ENCODE peak calls at places on chromosomes 1 and 21, in ten cellular contexts. One of them, this sample, is unnamed.

GRCh38 chr1:104932949-104933679 is 1183.4 kb downstream of the AMY1C start:
- DNase-seq in cardiac muscle cell: no peak
- DNase-seq in naive thymus-derived CD4-positive, alpha-beta T cell: no peak
- DNase-seq in tibial artery: no peak
- DNase-seq in hepatocyte: no peak
- DNase-seq in CD8-positive, alpha-beta T cell: no peak
- DNase-seq in suprapubic skin: no peak
- DNase-seq in heart left ventricle: no peak
- DNase-seq in OCI-LY7: peak; percentile 64
- DNase-seq in pancreas: no peak
- DNase-seq in this sample: no peak

GRCh38 chr1:160428655-160429054 is 28.3 kb downstream of the VANGL2 start:
- DNase-seq in cardiac muscle cell: peak; percentile 72
- DNase-seq in naive thymus-derived CD4-positive, alpha-beta T cell: peak; percentile 52
- DNase-seq in tibial artery: no peak
- DNase-seq in hepatocyte: peak; percentile 79
- DNase-seq in CD8-positive, alpha-beta T cell: peak; percentile 25
- DNase-seq in suprapubic skin: no peak
- DNase-seq in heart left ventricle: no peak
- DNase-seq in OCI-LY7: peak; percentile 81
- DNase-seq in pancreas: peak; percentile 69
- DNase-seq in this sample: peak; percentile 58

GRCh38 chr21:15031790-15032357 is 32.9 kb downstream of the NRIP1 start:
- DNase-seq in cardiac muscle cell: no peak
- DNase-seq in naive thymus-derived CD4-positive, alpha-beta T cell: no peak
- DNase-seq in tibial artery: no peak
- DNase-seq in hepatocyte: no peak
- DNase-seq in CD8-positive, alpha-beta T cell: no peak
- DNase-seq in suprapubic skin: no peak
- DNase-seq in heart left ventricle: no peak
- DNase-seq in OCI-LY7: no peak
- DNase-seq in pancreas: no peak
- DNase-seq in this sample: no peak

GRCh38 chr1:45862008-45862407 is 58.6 kb downstream of the MAST2 start:
- DNase-seq in cardiac muscle cell: no peak
- DNase-seq in naive thymus-derived CD4-positive, alpha-beta T cell: no peak
- DNase-seq in tibial artery: no peak
- DNase-seq in hepatocyte: no peak
- DNase-seq in CD8-positive, alpha-beta T cell: no peak
- DNase-seq in suprapubic skin: no peak
- DNase-seq in heart left ventricle: no peak
- DNase-seq in OCI-LY7: no peak
- DNase-seq in pancreas: no peak
- DNase-seq in this sample: no peak

GRCh38 chr1:192133350-192133950 is 24.8 kb upstream of the RGS18 start:
- DNase-seq in cardiac muscle cell: peak; percentile 20
- DNase-seq in naive thymus-derived CD4-positive, alpha-beta T cell: no peak
- DNase-seq in tibial artery: no peak
- DNase-seq in hepatocyte: no peak
- DNase-seq in CD8-positive, alpha-beta T cell: no peak
- DNase-seq in suprapubic skin: no peak
- DNase-seq in heart left ventricle: no peak
- DNase-seq in OCI-LY7: no peak
- DNase-seq in pancreas: no peak
- DNase-seq in this sample: no peak

GRCh38 chr1:149849246-149849946 is 50.0 kb upstream of the BOLA1 start:
- DNase-seq in cardiac muscle cell: no peak
- DNase-seq in naive thymus-derived CD4-positive, alpha-beta T cell: no peak
- DNase-seq in tibial artery: no peak
- DNase-seq in hepatocyte: no peak
- DNase-seq in CD8-positive, alpha-beta T cell: no peak
- DNase-seq in suprapubic skin: no peak
- DNase-seq in heart left ventricle: no peak
- DNase-seq in OCI-LY7: peak; percentile 50
- DNase-seq in pancreas: no peak
- DNase-seq in this sample: peak; percentile 1

GRCh38 chr1:25430073-25430665 is 528 bp upstream of the MACO1 start:
- DNase-seq in cardiac muscle cell: peak; percentile 83
- DNase-seq in naive thymus-derived CD4-positive, alpha-beta T cell: peak; percentile 89
- DNase-seq in tibial artery: peak; percentile 75
- DNase-seq in hepatocyte: peak; percentile 93
- DNase-seq in CD8-positive, alpha-beta T cell: peak; percentile 89
- DNase-seq in suprapubic skin: peak; percentile 90
- DNase-seq in heart left ventricle: peak; percentile 94
- DNase-seq in OCI-LY7: peak; percentile 89
- DNase-seq in pancreas: peak; percentile 86
- DNase-seq in this sample: peak; percentile 68

GRCh38 chr1:48470506-48470905 is 1.5 kb downstream of the SPATA6 start:
- DNase-seq in cardiac muscle cell: peak; percentile 58
- DNase-seq in naive thymus-derived CD4-positive, alpha-beta T cell: no peak
- DNase-seq in tibial artery: peak; percentile 53
- DNase-seq in hepatocyte: no peak
- DNase-seq in CD8-positive, alpha-beta T cell: no peak
- DNase-seq in suprapubic skin: no peak
- DNase-seq in heart left ventricle: no peak
- DNase-seq in OCI-LY7: no peak
- DNase-seq in pancreas: peak; percentile 34
- DNase-seq in this sample: no peak

GRCh38 chr21:34974162-34974981 is 74.7 kb downstream of the RUNX1 start:
- DNase-seq in cardiac muscle cell: no peak
- DNase-seq in naive thymus-derived CD4-positive, alpha-beta T cell: peak; percentile 78
- DNase-seq in tibial artery: no peak
- DNase-seq in hepatocyte: peak; percentile 34
- DNase-seq in CD8-positive, alpha-beta T cell: peak; percentile 36
- DNase-seq in suprapubic skin: no peak
- DNase-seq in heart left ventricle: no peak
- DNase-seq in OCI-LY7: peak; percentile 73
- DNase-seq in pancreas: no peak
- DNase-seq in this sample: no peak

DNA sequence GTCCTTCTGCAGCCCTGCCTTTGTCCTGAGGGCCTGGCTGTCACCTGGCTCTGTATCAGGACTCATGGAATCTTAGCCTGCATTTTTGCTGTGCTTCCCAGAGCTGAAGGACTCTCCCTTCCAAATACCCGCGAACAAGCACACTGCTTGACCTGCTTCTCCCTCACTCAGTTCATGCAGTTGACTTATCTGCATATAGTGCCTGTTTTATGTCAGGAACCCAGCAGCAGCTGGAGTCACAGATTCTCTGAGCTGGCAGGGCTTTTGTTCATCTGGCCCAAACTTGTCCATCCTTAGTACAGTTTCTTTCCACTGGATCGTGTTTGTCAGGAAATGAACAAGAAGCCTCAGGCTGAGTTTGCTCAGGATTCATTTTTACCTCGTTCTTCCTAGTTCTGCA is 151.2 kb downstream of the HIVEP3 start:
- DNase-seq in cardiac muscle cell: peak; percentile 63
- DNase-seq in naive thymus-derived CD4-positive, alpha-beta T cell: no peak
- DNase-seq in tibial artery: no peak
- DNase-seq in hepatocyte: no peak
- DNase-seq in CD8-positive, alpha-beta T cell: no peak
- DNase-seq in suprapubic skin: no peak
- DNase-seq in heart left ventricle: no peak
- DNase-seq in OCI-LY7: no peak
- DNase-seq in pancreas: no peak
- DNase-seq in this sample: no peak
- H3K4me1 ChIP-seq in cardiac muscle cell: peaks cover 7% of the 10 kb centered on the region
- H3K4me1 ChIP-seq in naive thymus-derived CD4-positive, alpha-beta T cell: no peaks in the 10 kb centered on the region
- H3K4me1 ChIP-seq in tibial artery: no peaks in the 10 kb centered on the region
- H3K4me1 ChIP-seq in hepatocyte: peaks cover 7% of the 10 kb centered on the region
- H3K4me1 ChIP-seq in CD8-positive, alpha-beta T cell: no peaks in the 10 kb centered on the region
- H3K4me1 ChIP-seq in suprapubic skin: peaks cover 63% of the 10 kb centered on the region
- H3K4me1 ChIP-seq in heart left ventricle: peaks cover 40% of the 10 kb centered on the region
- H3K4me1 ChIP-seq in OCI-LY7: peaks cover 9% of the 10 kb centered on the region
- H3K4me1 ChIP-seq in pancreas: no peaks in the 10 kb centered on the region
- H3K4me1 ChIP-seq in this sample: no peaks in the 10 kb centered on the region

GRCh38 chr1:155964193-155964592 is 14.2 kb downstream of the ARHGEF2 start:
- DNase-seq in cardiac muscle cell: no peak
- DNase-seq in naive thymus-derived CD4-positive, alpha-beta T cell: no peak
- DNase-seq in tibial artery: no peak
- DNase-seq in hepatocyte: no peak
- DNase-seq in CD8-positive, alpha-beta T cell: no peak
- DNase-seq in suprapubic skin: no peak
- DNase-seq in heart left ventricle: no peak
- DNase-seq in OCI-LY7: no peak
- DNase-seq in pancreas: no peak
- DNase-seq in this sample: no peak
- H3K36me3 ChIP-seq in cardiac muscle cell: peaks cover 38% of the 10 kb centered on the region
- H3K36me3 ChIP-seq in naive thymus-derived CD4-positive, alpha-beta T cell: peaks cover 50% of the 10 kb centered on the region
- H3K36me3 ChIP-seq in tibial artery: peaks cover 61% of the 10 kb centered on the region
- H3K36me3 ChIP-seq in hepatocyte: no peaks in the 10 kb centered on the region
- H3K36me3 ChIP-seq in CD8-positive, alpha-beta T cell: peaks cover 67% of the 10 kb centered on the region
- H3K36me3 ChIP-seq in suprapubic skin: peaks cover 95% of the 10 kb centered on the region
- H3K36me3 ChIP-seq in heart left ventricle: peaks cover 99% of the 10 kb centered on the region
- H3K36me3 ChIP-seq in OCI-LY7: peaks cover 91% of the 10 kb centered on the region
- H3K36me3 ChIP-seq in pancreas: peaks cover 33% of the 10 kb centered on the region
- H3K36me3 ChIP-seq in this sample: peaks cover 7% of the 10 kb centered on the region

DNA sequence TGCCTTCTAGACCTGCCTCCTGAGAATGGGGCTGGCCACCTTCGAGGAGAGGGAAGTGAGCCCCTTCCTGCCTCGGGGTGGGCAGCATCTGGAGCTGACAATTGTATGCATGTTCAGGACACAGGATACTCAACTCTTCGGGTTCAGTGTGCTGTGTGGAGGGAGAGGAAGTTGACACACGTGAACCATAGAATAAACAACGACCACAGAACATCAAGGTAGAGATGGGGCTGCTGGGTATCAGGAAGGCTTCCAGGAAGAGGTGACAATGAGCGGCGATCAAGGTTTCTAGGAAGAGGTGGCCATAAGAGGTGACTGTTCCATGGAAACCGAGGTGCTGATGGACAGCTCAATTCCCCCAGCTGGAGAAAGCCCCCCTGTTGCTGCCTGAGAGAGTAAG is 22.0 kb downstream of the UBIAD1 start:
- DNase-seq in cardiac muscle cell: no peak
- DNase-seq in naive thymus-derived CD4-positive, alpha-beta T cell: no peak
- DNase-seq in tibial artery: no peak
- DNase-seq in hepatocyte: no peak
- DNase-seq in CD8-positive, alpha-beta T cell: no peak
- DNase-seq in suprapubic skin: no peak
- DNase-seq in heart left ventricle: no peak
- DNase-seq in OCI-LY7: no peak
- DNase-seq in pancreas: no peak
- DNase-seq in this sample: no peak
- H3K4me1 ChIP-seq in cardiac muscle cell: peaks cover 4% of the 10 kb centered on the region
- H3K4me1 ChIP-seq in naive thymus-derived CD4-positive, alpha-beta T cell: peaks cover 39% of the 10 kb centered on the region
- H3K4me1 ChIP-seq in tibial artery: no peaks in the 10 kb centered on the region
- H3K4me1 ChIP-seq in hepatocyte: no peaks in the 10 kb centered on the region
- H3K4me1 ChIP-seq in CD8-positive, alpha-beta T cell: peaks cover 16% of the 10 kb centered on the region
- H3K4me1 ChIP-seq in suprapubic skin: no peaks in the 10 kb centered on the region
- H3K4me1 ChIP-seq in heart left ventricle: peaks cover 4% of the 10 kb centered on the region
- H3K4me1 ChIP-seq in OCI-LY7: no peaks in the 10 kb centered on the region
- H3K4me1 ChIP-seq in pancreas: no peaks in the 10 kb centered on the region
- H3K4me1 ChIP-seq in this sample: no peaks in the 10 kb centered on the region

GRCh38 chr1:108801101-108801500 is 54.6 kb downstream of the STXBP3 start:
- DNase-seq in cardiac muscle cell: peak; percentile 40
- DNase-seq in naive thymus-derived CD4-positive, alpha-beta T cell: no peak
- DNase-seq in tibial artery: no peak
- DNase-seq in hepatocyte: no peak
- DNase-seq in CD8-positive, alpha-beta T cell: no peak
- DNase-seq in suprapubic skin: no peak
- DNase-seq in heart left ventricle: no peak
- DNase-seq in OCI-LY7: no peak
- DNase-seq in pancreas: no peak
- DNase-seq in this sample: no peak
- H3K36me3 ChIP-seq in cardiac muscle cell: peaks cover 44% of the 10 kb centered on the region
- H3K36me3 ChIP-seq in naive thymus-derived CD4-positive, alpha-beta T cell: peaks cover 4% of the 10 kb centered on the region
- H3K36me3 ChIP-seq in tibial artery: peaks cover 55% of the 10 kb centered on the region
- H3K36me3 ChIP-seq in hepatocyte: no peaks in the 10 kb centered on the region
- H3K36me3 ChIP-seq in CD8-positive, alpha-beta T cell: peaks cover 23% of the 10 kb centered on the region
- H3K36me3 ChIP-seq in suprapubic skin: peaks cover 86% of the 10 kb centered on the region
- H3K36me3 ChIP-seq in heart left ventricle: peaks cover 100% of the 10 kb centered on the region
- H3K36me3 ChIP-seq in OCI-LY7: peaks cover 64% of the 10 kb centered on the region
- H3K36me3 ChIP-seq in pancreas: peaks cover 56% of the 10 kb centered on the region
- H3K36me3 ChIP-seq in this sample: no peaks in the 10 kb centered on the region

DNA sequence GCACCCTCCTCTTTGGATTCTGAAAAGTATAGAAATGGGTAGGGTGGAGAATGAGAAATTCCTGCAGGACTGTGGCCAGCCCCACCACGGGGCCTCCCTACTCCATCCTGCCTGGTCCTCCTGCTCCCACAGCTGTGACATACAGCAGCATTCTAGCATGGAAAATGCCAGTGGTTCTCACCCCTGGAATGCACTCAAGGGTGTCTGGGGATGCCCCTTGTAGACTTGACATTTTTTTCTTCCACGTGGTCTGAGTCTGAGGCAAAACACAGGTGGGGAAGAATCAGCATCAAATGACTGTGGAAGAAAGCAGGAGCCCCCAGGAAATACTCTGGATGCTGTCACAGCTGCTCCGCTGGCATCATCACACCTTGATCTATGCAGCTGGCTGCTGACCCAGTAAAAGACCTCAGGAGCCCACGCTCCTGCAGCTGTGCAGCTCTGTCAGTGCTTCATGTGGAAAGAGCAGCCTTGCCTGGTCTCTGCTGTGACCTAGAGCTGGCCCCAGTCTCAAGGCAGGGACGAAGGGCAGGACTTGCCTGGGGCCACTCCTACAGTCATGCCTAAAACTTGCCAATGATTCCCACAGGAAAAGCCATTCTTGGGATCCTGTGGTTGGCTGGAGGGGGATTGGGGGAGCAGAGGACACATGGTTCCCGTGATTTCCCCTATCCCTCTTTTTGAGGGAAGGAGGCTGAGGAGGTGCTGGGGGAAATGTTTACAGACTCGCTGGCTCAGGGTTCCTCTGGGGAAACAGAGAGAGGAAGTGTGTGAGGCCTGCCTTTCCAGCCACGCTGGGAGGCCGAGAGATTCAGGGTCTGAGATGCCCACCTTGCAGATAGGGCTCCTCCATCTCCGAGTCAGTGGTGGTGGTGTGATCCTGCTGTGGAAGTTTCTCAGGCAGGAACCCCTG is 10.8 kb upstream of the A3GALT2 start:
- DNase-seq in cardiac muscle cell: no peak
- DNase-seq in naive thymus-derived CD4-positive, alpha-beta T cell: no peak
- DNase-seq in tibial artery: no peak
- DNase-seq in hepatocyte: no peak
- DNase-seq in CD8-positive, alpha-beta T cell: no peak
- DNase-seq in suprapubic skin: peak; percentile 49
- DNase-seq in heart left ventricle: no peak
- DNase-seq in OCI-LY7: no peak
- DNase-seq in pancreas: no peak
- DNase-seq in this sample: no peak
- H3K4me1 ChIP-seq in cardiac muscle cell: no peaks in the 10 kb centered on the region
- H3K4me1 ChIP-seq in naive thymus-derived CD4-positive, alpha-beta T cell: no peaks in the 10 kb centered on the region
- H3K4me1 ChIP-seq in tibial artery: peaks cover 80% of the 10 kb centered on the region
- H3K4me1 ChIP-seq in hepatocyte: peaks cover 17% of the 10 kb centered on the region
- H3K4me1 ChIP-seq in CD8-positive, alpha-beta T cell: no peaks in the 10 kb centered on the region
- H3K4me1 ChIP-seq in suprapubic skin: peaks cover 61% of the 10 kb centered on the region
- H3K4me1 ChIP-seq in heart left ventricle: peaks cover 77% of the 10 kb centered on the region
- H3K4me1 ChIP-seq in OCI-LY7: no peaks in the 10 kb centered on the region
- H3K4me1 ChIP-seq in pancreas: peaks cover 34% of the 10 kb centered on the region
- H3K4me1 ChIP-seq in this sample: no peaks in the 10 kb centered on the region

GRCh38 chr1:93541045-93541444 is 93.1 kb downstream of the FNBP1L start:
- DNase-seq in cardiac muscle cell: no peak
- DNase-seq in naive thymus-derived CD4-positive, alpha-beta T cell: no peak
- DNase-seq in tibial artery: no peak
- DNase-seq in hepatocyte: no peak
- DNase-seq in CD8-positive, alpha-beta T cell: no peak
- DNase-seq in suprapubic skin: no peak
- DNase-seq in heart left ventricle: no peak
- DNase-seq in OCI-LY7: no peak
- DNase-seq in pancreas: no peak
- DNase-seq in this sample: no peak

GRCh38 chr1:93546162-93546863 is 98.4 kb downstream of the FNBP1L start:
- DNase-seq in cardiac muscle cell: no peak
- DNase-seq in naive thymus-derived CD4-positive, alpha-beta T cell: no peak
- DNase-seq in tibial artery: no peak
- DNase-seq in hepatocyte: no peak
- DNase-seq in CD8-positive, alpha-beta T cell: no peak
- DNase-seq in suprapubic skin: no peak
- DNase-seq in heart left ventricle: no peak
- DNase-seq in OCI-LY7: no peak
- DNase-seq in pancreas: no peak
- DNase-seq in this sample: no peak
- H3K36me3 ChIP-seq in cardiac muscle cell: peaks cover 2% of the 10 kb centered on the region
- H3K36me3 ChIP-seq in naive thymus-derived CD4-positive, alpha-beta T cell: no peaks in the 10 kb centered on the region
- H3K36me3 ChIP-seq in tibial artery: no peaks in the 10 kb centered on the region
- H3K36me3 ChIP-seq in hepatocyte: no peaks in the 10 kb centered on the region
- H3K36me3 ChIP-seq in CD8-positive, alpha-beta T cell: no peaks in the 10 kb centered on the region
- H3K36me3 ChIP-seq in suprapubic skin: peaks cover 23% of the 10 kb centered on the region
- H3K36me3 ChIP-seq in heart left ventricle: peaks cover 29% of the 10 kb centered on the region
- H3K36me3 ChIP-seq in OCI-LY7: no peaks in the 10 kb centered on the region
- H3K36me3 ChIP-seq in pancreas: peaks cover 30% of the 10 kb centered on the region
- H3K36me3 ChIP-seq in this sample: no peaks in the 10 kb centered on the region

This sample was measured in Caco-2.